ENCODE peak calls at places on chromosomes 11 and 22, in four cellular contexts. S is AG10803, F is AG04450, J is lung. N is an unnamed sample.

GRCh38 chr11:48109046-48109666 is 107.5 kb upstream of the OR4B1 start:
- DNase-seq in S (peak), F (no peak), J (no peak), N (peak)

GRCh38 chr11:115456019-115456418 is 48.2 kb downstream of the CADM1 start:
- DNase-seq in S (no peak), F (no peak), J (no peak), N (no peak)

GRCh38 chr11:124717786-124718634 is 21.7 kb upstream of the NRGN start:
- DNase-seq in S (no peak), F (no peak), J (peak), N (no peak)

GRCh38 chr11:47499614-47500013 is 50.7 kb upstream of the RAPSN start:
- DNase-seq in S (no peak), F (no peak), J (no peak), N (no peak)

GRCh38 chr11:100776212-100776896 is 89.3 kb downstream of the ARHGAP42 start:
- DNase-seq in S (peak), F (peak), J (no peak), N (peak)

GRCh38 chr11:125626381-125626950 is 1.5 kb downstream of the CHEK1 start:
- DNase-seq in S (peak), F (no peak), J (no peak), N (peak)

GRCh38 chr11:71281901-71282300 is 29.5 kb upstream of the SHANK2 start:
- DNase-seq in S (no peak), F (no peak), J (no peak), N (no peak)

GRCh38 chr11:27698872-27699241 is 1.4 kb downstream of the BDNF start:
- DNase-seq in S (peak), F (peak), J (peak), N (peak)

GRCh38 chr11:95152878-95153856 is 63.5 kb downstream of the ENDOD1 start:
- DNase-seq in S (no peak), F (no peak), J (no peak), N (no peak)

GRCh38 chr11:128497057-128497957 is 90.1 kb downstream of the ETS1 start:
- DNase-seq in S (peak), F (peak), J (no peak), N (peak)

GRCh38 chr11:123382555-123383074 is 47.5 kb upstream of the GRAMD1B start:
- DNase-seq in S (no peak), F (no peak), J (no peak), N (no peak)

GRCh38 chr11:68839054-68839865 is 2.5 kb downstream of the CPT1A start:
- DNase-seq in S (peak), F (peak), J (peak), N (peak)

GRCh38 chr11:68838572-68838964 is 3.1 kb downstream of the CPT1A start:
- DNase-seq in S (peak), F (no peak), J (no peak), N (no peak)

GRCh38 chr11:68839953-68840641 is 1.6 kb downstream of the CPT1A start:
- DNase-seq in S (peak), F (no peak), J (no peak), N (peak)

GRCh38 chr11:68835749-68836148 is 6.0 kb downstream of the CPT1A start:
- DNase-seq in S (no peak), F (no peak), J (no peak), N (no peak)

DNA sequence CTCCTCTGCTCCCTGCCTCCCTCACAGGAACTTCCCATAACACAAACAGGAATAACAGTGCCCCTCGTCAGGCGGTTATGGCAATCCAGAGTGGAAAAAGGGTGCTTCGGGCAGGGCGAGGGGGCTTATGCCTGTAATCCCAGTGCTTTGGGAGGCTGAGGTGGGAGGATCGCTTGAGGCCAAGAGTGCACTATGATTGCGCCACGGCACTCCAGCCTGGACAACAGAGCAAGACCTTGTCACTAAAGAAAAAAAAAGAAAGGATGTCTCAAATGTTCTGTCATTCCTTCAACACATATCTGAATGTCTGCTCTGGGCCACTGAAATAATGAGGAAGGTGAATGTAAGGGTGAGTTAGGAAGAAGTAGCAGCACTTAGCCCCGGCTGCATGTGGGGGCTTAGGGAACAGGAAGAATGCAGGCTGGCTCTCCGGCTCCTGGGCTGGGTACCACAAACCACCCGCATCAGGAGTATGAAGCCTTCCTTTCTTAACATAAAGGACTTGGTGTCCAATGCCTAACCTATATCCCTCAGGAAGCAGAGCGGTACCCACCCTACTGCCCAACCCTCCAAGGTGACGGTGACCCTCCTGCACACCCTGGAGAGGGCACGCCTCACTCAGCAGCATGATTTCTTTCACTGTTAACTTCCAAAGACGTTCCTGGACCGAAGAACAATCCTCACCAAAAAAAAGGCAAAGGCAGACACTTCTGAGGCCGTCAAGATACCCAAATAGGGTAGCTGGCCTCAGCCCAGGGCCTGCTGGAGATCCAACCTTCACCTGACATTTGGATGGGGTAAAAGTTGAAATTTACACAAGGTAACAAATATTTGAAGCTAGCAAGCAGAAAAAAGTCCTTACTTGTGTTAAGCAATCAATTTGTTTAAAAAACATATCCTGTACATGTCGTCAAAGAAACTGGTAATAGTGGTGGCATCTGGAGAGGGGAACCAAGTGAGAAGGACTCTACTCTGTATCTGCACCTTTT is 3.8 kb downstream of the CPT1A start:
- DNase-seq in S (no peak), F (no peak), J (no peak), N (no peak)
- H3K4me3 ChIP-seq in S (peak), F (no peak), J (no peak), N (peak)

DNA sequence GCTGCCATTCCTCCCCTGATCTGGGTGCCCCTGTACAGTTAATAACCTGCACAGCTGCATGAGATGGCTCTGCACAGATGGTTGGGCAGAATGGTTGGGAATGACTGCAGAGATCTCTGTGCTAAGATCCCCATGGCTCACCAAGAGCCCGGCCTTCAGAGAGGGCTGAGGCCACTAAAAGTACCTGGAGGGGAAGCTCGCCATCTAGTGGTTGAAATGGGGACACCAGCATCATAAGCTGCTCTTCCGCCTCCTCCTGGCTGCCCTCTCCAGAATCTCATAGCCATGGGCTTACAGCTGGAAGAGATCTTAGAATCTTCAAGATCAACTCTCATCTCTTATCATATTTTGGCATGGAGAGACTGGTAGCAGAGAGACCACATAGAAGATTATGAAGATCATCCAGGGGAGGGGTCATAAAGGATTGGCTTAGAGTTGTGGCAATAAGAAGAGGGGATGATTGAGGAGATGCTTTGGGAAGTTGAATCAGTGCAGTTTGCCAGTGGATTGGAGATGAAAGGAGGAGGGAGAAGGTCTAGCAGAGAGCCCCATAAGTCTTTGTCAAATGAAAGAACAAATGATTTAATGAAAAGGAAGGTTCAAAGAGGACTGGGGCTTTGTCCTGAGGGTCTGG is 22.0 kb upstream of the TLCD5 start:
- DNase-seq in S (peak), F (peak), J (peak), N (peak)
- TF ChIP-seq CTCF in S (peak), F (peak), J (peak), N (peak)

GRCh38 chr11:117230286-117230961 is 1.4 kb downstream of the PCSK7 start:
- DNase-seq in S (no peak), F (no peak), J (no peak), N (no peak)
- H3K4me3 ChIP-seq in S (peak), F (peak), J (no peak), N (peak)

DNA sequence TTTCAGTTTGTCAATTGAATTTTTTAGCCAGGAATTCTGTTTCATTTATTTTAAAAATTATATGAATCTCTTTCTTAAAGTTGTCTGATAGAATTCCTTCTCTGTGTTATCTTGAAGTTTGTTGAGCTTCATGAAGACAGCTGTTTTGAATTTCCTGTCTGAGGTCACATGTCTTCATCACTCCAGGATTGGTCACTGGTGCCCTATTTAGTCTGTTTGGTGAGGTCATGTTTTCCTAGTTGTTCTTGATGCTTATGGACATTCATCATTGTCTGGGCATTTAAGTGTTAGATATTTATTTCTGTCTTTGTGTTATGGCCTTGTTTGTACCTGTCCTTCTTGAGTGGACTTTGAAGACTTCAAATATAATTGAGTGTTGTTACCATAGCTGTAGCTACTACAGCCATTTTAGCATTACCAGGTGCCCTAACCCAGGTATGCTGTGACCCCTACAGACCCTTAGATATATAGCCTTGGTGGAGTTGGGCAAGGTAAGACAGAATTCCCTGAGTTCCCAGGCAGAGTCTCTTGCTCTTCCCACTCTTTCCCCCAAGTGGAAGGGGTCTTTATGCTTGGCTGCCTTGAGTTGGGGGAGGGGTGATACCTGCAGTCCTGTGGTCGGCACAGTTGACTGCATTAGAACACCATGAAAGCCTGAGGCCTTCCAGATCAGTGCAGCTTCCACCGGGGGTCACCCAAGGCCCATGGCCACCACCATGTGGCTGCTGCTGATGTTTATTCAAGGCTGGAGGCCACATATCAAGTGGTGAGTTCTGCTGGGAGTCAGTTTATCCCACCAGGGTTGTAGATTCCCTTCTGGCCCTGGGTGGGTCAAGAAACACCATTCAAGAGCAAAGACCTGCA is 229.6 kb downstream of the DYNC2H1 start:
- DNase-seq in S (peak), F (no peak), J (no peak), N (no peak)
- TF ChIP-seq CTCF in S (peak), F (peak), J (no peak), N (no peak)

DNA sequence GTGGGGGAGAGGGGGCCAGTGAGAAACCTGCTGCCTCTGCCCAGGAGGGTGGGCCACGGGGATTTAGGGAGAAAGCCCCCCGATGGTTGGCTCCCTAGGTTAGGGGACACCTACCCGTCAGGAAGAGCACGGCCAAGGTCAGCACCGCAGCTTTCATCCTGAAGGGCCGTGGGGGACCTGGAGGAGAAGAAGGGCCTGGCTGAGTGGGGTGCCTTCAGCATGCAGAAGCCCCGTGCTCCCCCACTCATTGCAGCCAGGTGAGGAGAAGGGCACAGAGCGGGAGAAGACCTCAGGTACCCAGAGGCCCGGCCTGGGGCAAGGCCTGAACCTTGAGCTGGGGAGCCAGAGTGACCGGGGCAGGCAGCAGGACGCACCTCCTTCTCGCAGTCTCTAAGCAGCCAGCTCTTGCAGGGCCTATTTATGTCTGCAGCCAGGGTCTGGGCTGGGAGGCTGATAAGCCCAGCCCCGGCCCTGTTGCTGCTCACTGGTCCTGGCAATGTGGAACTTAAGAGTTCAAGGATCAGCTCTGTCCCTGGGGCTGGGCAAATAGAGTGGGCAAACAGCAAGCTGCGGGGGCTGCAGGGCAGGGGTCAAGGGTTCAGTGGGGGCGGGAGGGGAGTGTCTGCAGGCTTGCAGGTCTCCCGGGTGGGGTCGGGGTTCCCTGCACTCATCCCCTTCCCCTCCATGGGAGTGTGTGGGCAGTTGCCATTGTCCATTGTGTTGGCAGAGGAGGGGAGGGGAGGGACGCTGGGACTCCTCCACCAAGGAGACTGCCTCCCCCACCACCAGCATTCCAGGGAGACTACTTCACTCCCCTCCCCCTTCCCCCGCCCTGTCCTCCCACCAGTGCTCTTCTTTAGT is at the start of gene APOA1:
- DNase-seq in S (no peak), F (no peak), J (no peak), N (no peak)
- H3K4me3 ChIP-seq in S (no peak), F (no peak), J (no peak), N (no peak)

DNA sequence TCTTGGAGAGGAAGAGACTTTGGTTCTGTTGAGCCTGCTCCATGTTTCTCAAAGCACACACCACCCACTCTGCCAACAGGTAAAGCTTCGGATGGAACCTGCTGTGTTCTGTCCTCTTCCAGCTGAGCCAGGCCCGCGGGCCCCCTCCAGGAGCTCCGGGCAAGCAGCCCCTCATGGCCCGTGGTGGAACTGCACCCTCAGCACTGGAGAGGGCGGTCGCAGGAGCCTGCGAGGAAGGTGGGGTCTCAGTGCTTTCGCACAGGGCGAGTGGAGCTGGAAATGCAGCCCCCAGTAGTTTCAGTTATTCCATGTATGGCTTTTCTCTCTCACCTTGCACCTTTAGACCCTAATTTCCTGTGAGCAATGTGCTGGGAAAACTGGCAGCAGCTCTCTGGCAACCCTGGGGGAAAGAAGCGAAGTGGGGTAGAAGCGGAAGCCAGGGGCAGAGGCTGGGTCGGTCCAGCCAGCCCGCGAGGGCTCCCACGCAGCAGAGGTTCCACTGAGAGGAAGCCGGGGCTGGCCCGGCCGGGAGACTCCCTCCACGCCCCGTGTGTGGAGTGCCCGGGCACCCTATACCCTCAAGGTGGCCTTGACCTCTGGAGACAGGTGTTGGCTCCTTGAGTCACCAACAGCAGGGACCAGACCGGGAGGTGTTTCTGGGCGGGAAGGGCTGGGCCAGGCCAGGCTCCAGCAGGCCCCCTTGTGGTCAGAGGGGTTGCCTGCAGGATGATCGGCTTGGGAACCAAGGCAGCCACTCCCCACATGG is 119.9 kb upstream of the TMEM45B start:
- DNase-seq in S (peak), F (no peak), J (peak), N (peak)
- TF ChIP-seq CTCF in S (peak), F (peak), J (peak), N (peak)

GRCh38 chr22:37017356-37017755 is 1.9 kb downstream of the TST start:
- DNase-seq in S (no peak), F (no peak), J (no peak), N (no peak)

GRCh38 chr22:37019309-37020191 is at the start of the genes MPST and TST:
- DNase-seq in S (peak), F (no peak), J (peak), N (peak)

GRCh38 chr22:37018815-37019308 is 385 bp downstream of the TST start:
- DNase-seq in S (peak), F (no peak), J (peak), N (no peak)

GRCh38 chr22:37020192-37020479 is 594 bp downstream of the MPST start:
- DNase-seq in S (peak), F (no peak), J (no peak), N (peak)

GRCh38 chr22:37018086-37018814 is 997 bp downstream of the TST start:
- DNase-seq in S (no peak), F (no peak), J (no peak), N (no peak)
- H3K4me3 ChIP-seq in S (peak), F (peak), J (peak), N (peak)

GRCh38 chr11:30583505-30584280 is 2.5 kb downstream of the MPPED2 start:
- DNase-seq in S (no peak), F (no peak), J (no peak), N (no peak)

GRCh38 chr11:30585067-30585891 is 874 bp downstream of the MPPED2 start:
- DNase-seq in S (no peak), F (no peak), J (no peak), N (no peak)

GRCh38 chr11:30585892-30586250 is 282 bp downstream of the MPPED2 start:
- DNase-seq in S (no peak), F (no peak), J (no peak), N (no peak)

GRCh38 chr11:30581646-30582045 is 4.5 kb downstream of the MPPED2 start:
- DNase-seq in S (no peak), F (no peak), J (no peak), N (no peak)

GRCh38 chr11:30586251-30587144 is at the start of gene MPPED2:
- DNase-seq in S (no peak), F (no peak), J (no peak), N (no peak)
- TF ChIP-seq CTCF in S (peak), F (no peak), J (no peak), N (no peak)

N was measured in PC-9.